ENCODE peak calls at places on chromosomes 6 and 20, in four cellular contexts. One of them, this sample, is unnamed.

GRCh38 chr20:2585811-2586210 is 49.4 kb downstream of the TMC2 start:
- DNase-seq in HL-60: no peak
- DNase-seq in GM12878: no peak
- DNase-seq in K562: no peak
- DNase-seq in this sample: no peak

GRCh38 chr20:19274412-19275015 is 62.1 kb downstream of the SLC24A3 start:
- DNase-seq in HL-60: no peak
- DNase-seq in GM12878: no peak
- DNase-seq in K562: no peak
- DNase-seq in this sample: no peak

GRCh38 chr6:152952866-152953509 is 29.9 kb downstream of the FBXO5 start:
- DNase-seq in HL-60: no peak
- DNase-seq in GM12878: no peak
- DNase-seq in K562: no peak
- DNase-seq in this sample: no peak

GRCh38 chr6:69795469-69796080 is 1.2 kb downstream of the LMBRD1 start:
- DNase-seq in HL-60: no peak
- DNase-seq in GM12878: no peak
- DNase-seq in K562: no peak
- DNase-seq in this sample: no peak

GRCh38 chr20:32382102-32382950 is 24.2 kb downstream of the ASXL1 start:
- DNase-seq in HL-60: no peak
- DNase-seq in GM12878: no peak
- DNase-seq in K562: no peak
- DNase-seq in this sample: no peak

GRCh38 chr20:16066571-16066970 is 506.7 kb downstream of the KIF16B start:
- DNase-seq in HL-60: no peak
- DNase-seq in GM12878: no peak
- DNase-seq in K562: no peak
- DNase-seq in this sample: no peak

GRCh38 chr20:4949833-4950178 is 51.5 kb downstream of the SLC23A2 start:
- DNase-seq in HL-60: peak; percentile 65
- DNase-seq in GM12878: no peak
- DNase-seq in K562: peak; percentile 12
- DNase-seq in this sample: peak; percentile 27

GRCh38 chr6:145086197-145086596 is 649.1 kb downstream of the EPM2A start:
- DNase-seq in HL-60: no peak
- DNase-seq in GM12878: no peak
- DNase-seq in K562: no peak
- DNase-seq in this sample: no peak

GRCh38 chr6:132763269-132763668 is 5.6 kb upstream of the VNN2 start:
- DNase-seq in HL-60: no peak
- DNase-seq in GM12878: peak; percentile 32
- DNase-seq in K562: no peak
- DNase-seq in this sample: peak; percentile 36

GRCh38 chr20:4006640-4007039 is 8.7 kb downstream of the RNF24 start:
- DNase-seq in HL-60: no peak
- DNase-seq in GM12878: no peak
- DNase-seq in K562: no peak
- DNase-seq in this sample: no peak

GRCh38 chr20:33009214-33010132 is 2.0 kb downstream of the BPIFB2 start:
- DNase-seq in HL-60: no peak
- DNase-seq in GM12878: no peak
- DNase-seq in K562: no peak
- DNase-seq in this sample: no peak

GRCh38 chr6:70847685-70848084 is 109.2 kb downstream of the B3GAT2 start:
- DNase-seq in HL-60: no peak
- DNase-seq in GM12878: no peak
- DNase-seq in K562: no peak
- DNase-seq in this sample: no peak

GRCh38 chr6:70844301-70844700 is 112.6 kb downstream of the B3GAT2 start:
- DNase-seq in HL-60: no peak
- DNase-seq in GM12878: no peak
- DNase-seq in K562: no peak
- DNase-seq in this sample: no peak

GRCh38 chr6:70847091-70847490 is 109.8 kb downstream of the B3GAT2 start:
- DNase-seq in HL-60: no peak
- DNase-seq in GM12878: no peak
- DNase-seq in K562: no peak
- DNase-seq in this sample: no peak

GRCh38 chr6:70843328-70843918 is 113.4 kb downstream of the B3GAT2 start:
- DNase-seq in HL-60: no peak
- DNase-seq in GM12878: no peak
- DNase-seq in K562: no peak
- DNase-seq in this sample: no peak

DNA sequence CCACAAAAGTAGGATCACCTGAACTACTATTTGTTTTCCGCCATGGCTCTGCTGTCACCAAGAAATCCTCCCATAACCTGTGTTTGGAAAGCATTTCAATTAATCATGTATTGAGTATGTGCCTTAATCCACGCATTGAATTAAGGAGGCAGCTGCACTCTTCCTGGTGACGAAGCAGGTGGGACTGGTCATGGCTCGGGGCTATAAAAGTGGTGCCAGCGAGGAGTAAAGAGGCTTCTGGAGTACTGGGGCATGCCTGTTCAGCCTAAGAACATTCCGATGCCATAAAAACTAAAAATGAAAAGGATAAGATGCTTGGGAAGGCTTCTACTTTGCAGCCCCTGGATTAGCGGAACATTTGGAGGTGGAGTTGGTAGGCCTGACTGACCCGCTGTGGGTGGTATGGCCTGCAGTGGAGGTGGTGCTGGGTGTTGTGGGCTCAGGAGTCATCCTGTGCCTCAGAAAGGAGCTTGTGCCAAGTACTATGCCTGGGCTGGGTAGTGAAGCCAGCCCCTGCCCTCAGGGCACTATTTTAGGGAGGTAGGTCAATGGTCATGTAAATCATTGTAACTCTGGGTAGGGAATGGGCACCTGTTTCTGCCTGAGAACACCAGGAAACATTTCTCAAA is 110.5 kb downstream of the B3GAT2 start:
- DNase-seq in HL-60: no peak
- DNase-seq in GM12878: no peak
- DNase-seq in K562: no peak
- DNase-seq in this sample: no peak
- TF ChIP-seq SPI1 in HL-60: no peak
- TF ChIP-seq SPI1 in GM12878: no peak
- TF ChIP-seq SPI1 in K562: no peak
- TF ChIP-seq SPI1 in this sample: no peak

DNA sequence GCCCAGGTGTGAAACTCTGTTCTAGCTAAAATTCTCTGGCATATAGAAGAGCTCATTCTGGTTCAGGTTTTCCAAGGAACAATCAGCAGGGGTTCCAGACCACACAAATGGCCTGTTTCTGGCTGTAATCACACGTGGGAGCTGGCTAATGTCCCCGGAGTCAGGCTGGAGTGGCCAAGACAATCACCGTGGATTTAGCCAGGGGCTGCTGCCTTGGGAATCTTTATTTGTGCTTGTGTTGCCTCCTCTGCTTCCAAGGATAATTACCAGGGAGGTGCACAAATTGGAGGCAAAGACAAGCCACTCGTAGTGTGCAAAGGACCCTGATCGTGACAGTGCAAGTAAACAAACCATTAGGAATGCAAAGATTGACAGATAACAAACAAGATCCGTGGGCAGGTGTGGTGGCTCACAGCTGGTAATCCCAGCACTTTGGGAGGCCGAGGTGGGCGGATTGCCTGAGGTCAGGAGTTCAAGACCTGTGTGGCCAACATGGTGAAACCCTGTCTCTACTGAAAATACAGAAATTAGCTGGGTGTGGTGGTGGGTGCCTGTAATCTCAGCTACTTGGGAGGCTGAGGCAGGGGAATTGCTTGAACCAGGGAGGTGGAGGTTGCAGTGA is 77.3 kb downstream of the KCNB1 start:
- DNase-seq in HL-60: no peak
- DNase-seq in GM12878: no peak
- DNase-seq in K562: no peak
- DNase-seq in this sample: no peak
- TF ChIP-seq SPI1 in HL-60: no peak
- TF ChIP-seq SPI1 in GM12878: no peak
- TF ChIP-seq SPI1 in K562: no peak
- TF ChIP-seq SPI1 in this sample: no peak

DNA sequence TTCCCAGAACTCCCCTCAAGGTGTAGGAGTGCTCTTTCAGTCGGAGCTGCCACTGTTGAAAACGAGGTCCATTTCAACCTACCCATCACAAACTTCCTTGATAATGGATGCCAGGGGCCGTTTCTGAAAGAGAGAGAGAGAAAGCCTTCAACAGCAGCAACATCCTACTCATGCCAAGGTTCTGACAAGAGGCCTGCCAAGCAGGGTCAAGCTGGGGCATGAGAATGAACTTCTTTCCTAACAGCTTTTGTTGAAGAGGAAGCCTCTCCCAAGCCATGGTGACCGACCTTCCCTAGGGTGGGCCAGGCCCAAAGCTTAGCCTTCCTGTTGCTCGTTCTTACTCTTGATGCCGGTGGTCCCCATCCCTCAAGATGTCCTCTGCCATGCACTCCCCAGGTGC is 12.4 kb downstream of the ELMO2 start:
- DNase-seq in HL-60: no peak
- DNase-seq in GM12878: no peak
- DNase-seq in K562: no peak
- DNase-seq in this sample: no peak
- TF ChIP-seq SPI1 in HL-60: no peak
- TF ChIP-seq SPI1 in GM12878: no peak
- TF ChIP-seq SPI1 in K562: no peak
- TF ChIP-seq SPI1 in this sample: no peak

GRCh38 chr6:25279748-25280616 is 808 bp downstream of the CARMIL1 start:
- DNase-seq in HL-60: no peak
- DNase-seq in GM12878: no peak
- DNase-seq in K562: peak; percentile 15
- DNase-seq in this sample: peak; percentile 17

GRCh38 chr6:25278557-25278913 is 639 bp upstream of the CARMIL1 start:
- DNase-seq in HL-60: no peak
- DNase-seq in GM12878: no peak
- DNase-seq in K562: no peak
- DNase-seq in this sample: no peak

GRCh38 chr6:25278914-25279747 is at the start of gene CARMIL1:
- DNase-seq in HL-60: peak; percentile 35
- DNase-seq in GM12878: no peak
- DNase-seq in K562: peak; percentile 92
- DNase-seq in this sample: peak; percentile 75

GRCh38 chr6:25277401-25277800 is 1.8 kb upstream of the CARMIL1 start:
- DNase-seq in HL-60: no peak
- DNase-seq in GM12878: no peak
- DNase-seq in K562: no peak
- DNase-seq in this sample: no peak

DNA sequence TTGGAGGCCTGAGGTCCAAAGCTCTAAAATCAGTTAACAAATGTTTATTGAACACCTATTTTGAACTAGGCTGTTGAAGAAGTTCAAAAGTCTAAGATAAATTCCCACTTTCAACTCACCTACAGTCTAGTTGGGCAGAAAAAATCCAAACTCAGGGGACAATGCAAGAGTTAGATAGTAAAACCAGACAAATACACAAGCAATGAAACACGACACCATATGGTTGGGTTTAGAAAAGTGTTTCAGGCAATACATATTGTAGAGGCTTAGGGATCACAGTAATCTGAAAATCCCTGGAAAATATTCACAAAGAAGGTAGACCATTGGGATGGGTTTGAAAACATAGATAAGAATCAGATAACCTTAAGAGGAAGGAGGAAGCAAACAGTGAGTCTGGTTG is 1.3 kb upstream of the CARMIL1 start:
- DNase-seq in HL-60: no peak
- DNase-seq in GM12878: no peak
- DNase-seq in K562: no peak
- DNase-seq in this sample: no peak
- TF ChIP-seq SPI1 in HL-60: no peak
- TF ChIP-seq SPI1 in GM12878: no peak
- TF ChIP-seq SPI1 in K562: no peak
- TF ChIP-seq SPI1 in this sample: no peak

DNA sequence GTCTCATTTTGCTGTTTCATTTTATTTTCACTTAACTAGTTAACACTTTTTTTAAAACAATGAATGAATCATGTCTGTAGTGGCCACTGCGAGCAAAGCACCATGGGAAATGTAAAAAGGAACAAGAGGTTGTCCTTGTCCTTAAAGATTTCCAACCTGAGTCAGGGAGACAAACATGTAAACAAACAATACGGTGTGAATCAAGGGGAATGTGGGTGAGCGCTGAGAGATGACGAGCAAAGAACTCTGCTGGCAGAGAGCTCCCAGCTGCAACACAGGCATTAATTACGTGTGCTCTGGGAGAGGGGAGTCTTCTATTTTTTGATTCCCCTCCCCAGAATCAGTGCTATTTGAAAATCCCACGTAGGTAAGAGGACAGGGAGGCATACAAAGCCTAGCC is 84.3 kb downstream of the ATXN1 start:
- DNase-seq in HL-60: no peak
- DNase-seq in GM12878: no peak
- DNase-seq in K562: no peak
- DNase-seq in this sample: no peak
- TF ChIP-seq SPI1 in HL-60: no peak
- TF ChIP-seq SPI1 in GM12878: no peak
- TF ChIP-seq SPI1 in K562: no peak
- TF ChIP-seq SPI1 in this sample: no peak

DNA sequence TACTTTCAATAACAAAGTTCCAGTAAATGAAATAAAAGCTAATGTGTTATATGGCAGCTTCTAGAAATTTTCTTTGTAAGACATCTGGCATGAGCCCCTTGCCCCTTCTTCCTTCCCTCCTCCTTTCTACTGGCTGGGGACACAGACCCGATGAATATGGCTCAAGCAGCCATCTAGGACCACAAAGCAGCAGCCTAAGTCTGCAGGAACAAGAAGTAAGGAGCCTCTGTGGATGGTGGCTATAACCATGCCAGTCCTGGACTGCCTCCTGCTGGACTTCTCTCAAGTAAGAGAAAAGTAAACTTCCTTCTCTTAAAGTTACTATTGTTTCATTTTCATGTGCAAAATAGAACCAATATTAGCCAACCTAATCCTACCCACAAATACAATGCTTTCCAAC is 114.9 kb upstream of the DST start:
- DNase-seq in HL-60: peak; percentile 43
- DNase-seq in GM12878: no peak
- DNase-seq in K562: no peak
- DNase-seq in this sample: no peak
- TF ChIP-seq SPI1 in HL-60: no peak
- TF ChIP-seq SPI1 in GM12878: no peak
- TF ChIP-seq SPI1 in K562: no peak
- TF ChIP-seq SPI1 in this sample: no peak

GRCh38 chr6:20370801-20371200 is 30.9 kb upstream of the E2F3 start:
- DNase-seq in HL-60: no peak
- DNase-seq in GM12878: no peak
- DNase-seq in K562: no peak
- DNase-seq in this sample: no peak
- TF ChIP-seq SPI1 in HL-60: no peak
- TF ChIP-seq SPI1 in GM12878: no peak
- TF ChIP-seq SPI1 in K562: no peak
- TF ChIP-seq SPI1 in this sample: no peak